ENCODE peak calls at places on chromosomes 11 and 22, in eight cellular contexts. R, S, C, X, L, K, W and Q are unnamed samples.

GRCh38 chr11:43518407-43519165 is 159.9 kb downstream of the TTC17 start:
- DNase-seq in R (no peak), S (no peak), C (no peak), X (no peak), L (no peak), K (peak; percentile 15), W (no peak), Q (no peak)

GRCh38 chr11:10490032-10490397 is 35.0 kb downstream of the AMPD3 start:
- DNase-seq in R (peak; percentile 46), S (no peak), C (no peak), X (no peak), L (no peak), K (no peak), W (no peak), Q (peak; percentile 70)

GRCh38 chr22:26464312-26464711 is 19.3 kb downstream of the HPS4 start:
- DNase-seq in R (no peak), S (no peak), C (no peak), X (no peak), L (no peak), K (peak; percentile 48), W (peak; percentile 84), Q (no peak)

GRCh38 chr11:74069146-74070046 is 60.5 kb upstream of the UCP3 start:
- DNase-seq in R (no peak), S (no peak), C (no peak), X (peak; percentile 33), L (peak; percentile 34), K (no peak), W (peak; percentile 18), Q (no peak)

GRCh38 chr11:2383823-2384722 is 7.0 kb downstream of the CD81 start:
- DNase-seq in R (no peak), S (no peak), C (peak; percentile 52), X (no peak), L (no peak), K (no peak), W (no peak), Q (no peak)

GRCh38 chr22:20542055-20542454 is 34.6 kb downstream of the MED15 start:
- DNase-seq in R (no peak), S (no peak), C (no peak), X (no peak), L (no peak), K (no peak), W (no peak), Q (no peak)

GRCh38 chr22:19751497-19752245 is 8.9 kb upstream of the TBX1 start:
- DNase-seq in R (no peak), S (no peak), C (no peak), X (no peak), L (no peak), K (no peak), W (no peak), Q (no peak)

GRCh38 chr22:20423636-20424511 is 13.8 kb downstream of the SCARF2 start:
- DNase-seq in R (no peak), S (no peak), C (no peak), X (no peak), L (no peak), K (no peak), W (no peak), Q (no peak)

GRCh38 chr22:47420211-47420610 is 657.8 kb downstream of the TBC1D22A start:
- DNase-seq in R (no peak), S (no peak), C (no peak), X (no peak), L (no peak), K (no peak), W (no peak), Q (no peak)

GRCh38 chr11:15326535-15326934 is 211.8 kb downstream of the INSC start:
- DNase-seq in R (no peak), S (no peak), C (no peak), X (no peak), L (no peak), K (no peak), W (no peak), Q (no peak)

GRCh38 chr22:30783021-30783420 is 88.3 kb downstream of the OSBP2 start:
- DNase-seq in R (no peak), S (no peak), C (no peak), X (no peak), L (no peak), K (no peak), W (no peak), Q (no peak)

GRCh38 chr22:37518509-37519267 is 527 bp downstream of the CARD10 start:
- DNase-seq in R (no peak), S (no peak), C (peak; percentile 36), X (no peak), L (no peak), K (peak; percentile 26), W (no peak), Q (no peak)

GRCh38 chr22:43151251-43152000 is at the start of gene TSPO:
- DNase-seq in R (peak; percentile 92), S (peak; percentile 34), C (peak; percentile 91), X (peak; percentile 40), L (peak; percentile 21), K (peak; percentile 59), W (peak; percentile 63), Q (no peak)

GRCh38 chr11:13644997-13645667 is 23.3 kb upstream of the FAR1 start:
- DNase-seq in R (no peak), S (no peak), C (no peak), X (no peak), L (no peak), K (no peak), W (peak; percentile 4), Q (no peak)

GRCh38 chr22:47034076-47034808 is 271.8 kb downstream of the TBC1D22A start:
- DNase-seq in R (no peak), S (no peak), C (peak; percentile 26), X (no peak), L (no peak), K (no peak), W (no peak), Q (no peak)

GRCh38 chr22:19761500-19762314 is 1.1 kb downstream of the TBX1 start:
- DNase-seq in R (no peak), S (no peak), C (no peak), X (no peak), L (no peak), K (no peak), W (no peak), Q (no peak)

GRCh38 chr11:117833401-117833891 is 8.9 kb upstream of the FXYD2 start:
- DNase-seq in R (peak; percentile 66), S (no peak), C (peak; percentile 43), X (no peak), L (peak; percentile 96), K (no peak), W (no peak), Q (no peak)

GRCh38 chr11:118263694-118264567 is at the start of gene MPZL2:
- DNase-seq in R (no peak), S (no peak), C (peak; percentile 52), X (no peak), L (no peak), K (no peak), W (peak; percentile 18), Q (no peak)

GRCh38 chr22:46044718-46045458 is 67.9 kb upstream of the WNT7B start:
- DNase-seq in R (peak; percentile 75), S (no peak), C (peak; percentile 75), X (no peak), L (no peak), K (peak; percentile 46), W (peak; percentile 48), Q (no peak)